ENCODE peak calls at places on chromosome 11, in ten cellular contexts. A is IMR-90; P is gastrocnemius medialis; H is prostate gland; G is CD8-positive, alpha-beta T cell; X is adrenal gland; V is lung; T is fibroblast of lung; Y is transverse colon; U is esophagus squamous epithelium. R is an unnamed sample. For H3K4me1, the result is how much of the 10 kb centered on the place peaks cover.

GRCh38 chr11:71255323-71255722 is 2.9 kb upstream of the SHANK2 start:
- DNase-seq in A (no peak), P (no peak), H (no peak), G (no peak), X (no peak), V (peak), T (no peak), Y (no peak), U (no peak), R (no peak)

GRCh38 chr11:8749202-8749601 is 66.6 kb downstream of the RPL27A start:
- DNase-seq in A (no peak), P (no peak), H (no peak), G (no peak), X (no peak), V (no peak), T (no peak), Y (peak), U (no peak), R (no peak)

GRCh38 chr11:123590296-123590912 is 64.0 kb downstream of the SCN3B start:
- DNase-seq in A (peak), P (peak), H (no peak), G (no peak), X (peak), V (no peak), T (peak), Y (peak), U (no peak), R (no peak)

GRCh38 chr11:17645190-17645970 is 74.0 kb upstream of the MYOD1 start:
- DNase-seq in A (no peak), P (no peak), H (no peak), G (no peak), X (no peak), V (no peak), T (no peak), Y (no peak), U (no peak), R (no peak)

GRCh38 chr11:116605543-116605942 is 167.2 kb downstream of the BUD13 start:
- DNase-seq in A (peak), P (no peak), H (no peak), G (no peak), X (peak), V (no peak), T (peak), Y (peak), U (no peak), R (peak)

GRCh38 chr11:130068986-130069683 is 559 bp upstream of the APLP2 start:
- DNase-seq in A (peak), P (peak), H (peak), G (peak), X (peak), V (peak), T (peak), Y (peak), U (no peak), R (peak)

GRCh38 chr11:3939211-3939610 is 83.7 kb downstream of the STIM1 start:
- DNase-seq in A (peak), P (no peak), H (no peak), G (no peak), X (no peak), V (no peak), T (peak), Y (no peak), U (no peak), R (no peak)

GRCh38 chr11:82308979-82309378 is 424.7 kb downstream of the FAM181B start:
- DNase-seq in A (no peak), P (no peak), H (no peak), G (no peak), X (peak), V (no peak), T (no peak), Y (no peak), U (no peak), R (no peak)

GRCh38 chr11:38530226-38530625 is 1932.2 kb upstream of the RAG2 start:
- DNase-seq in A (no peak), P (no peak), H (no peak), G (no peak), X (no peak), V (no peak), T (peak), Y (no peak), U (no peak), R (no peak)

GRCh38 chr11:62556872-62557631 is 10.4 kb upstream of the AHNAK start:
- DNase-seq in A (peak), P (no peak), H (no peak), G (peak), X (no peak), V (no peak), T (no peak), Y (peak), U (no peak), R (no peak)

GRCh38 chr11:4459470-4459869 is 10.4 kb downstream of the OR52K2 start:
- DNase-seq in A (no peak), P (no peak), H (no peak), G (no peak), X (peak), V (peak), T (no peak), Y (peak), U (no peak), R (no peak)

GRCh38 chr11:34488855-34489557 is 24.6 kb downstream of the ELF5 start:
- DNase-seq in A (no peak), P (no peak), H (no peak), G (no peak), X (no peak), V (no peak), T (no peak), Y (no peak), U (no peak), R (no peak)

GRCh38 chr11:92253945-92254344 is 29.3 kb downstream of the FAT3 start:
- DNase-seq in A (no peak), P (no peak), H (no peak), G (no peak), X (no peak), V (no peak), T (peak), Y (no peak), U (no peak), R (no peak)

GRCh38 chr11:119832536-119832935 is 103.5 kb upstream of the NECTIN1 start:
- DNase-seq in A (peak), P (no peak), H (peak), G (no peak), X (peak), V (no peak), T (peak), Y (peak), U (no peak), R (no peak)

GRCh38 chr11:32870676-32871075 is 21.9 kb upstream of the QSER1 start:
- DNase-seq in A (no peak), P (no peak), H (no peak), G (no peak), X (no peak), V (no peak), T (no peak), Y (no peak), U (no peak), R (no peak)

GRCh38 chr11:103486609-103487008 is 377.4 kb downstream of the DYNC2H1 start:
- DNase-seq in A (peak), P (no peak), H (no peak), G (no peak), X (no peak), V (no peak), T (peak), Y (no peak), U (no peak), R (no peak)

GRCh38 chr11:1853376-1854131 is 670 bp downstream of the LSP1 start:
- DNase-seq in A (no peak), P (peak), H (no peak), G (no peak), X (no peak), V (no peak), T (no peak), Y (no peak), U (no peak), R (no peak)

GRCh38 chr11:45894555-45895247 is 9.2 kb downstream of the MAPK8IP1 start:
- DNase-seq in A (no peak), P (no peak), H (no peak), G (no peak), X (no peak), V (no peak), T (no peak), Y (no peak), U (no peak), R (no peak)

GRCh38 chr11:14454861-14455632 is 44.6 kb downstream of the COPB1 start:
- DNase-seq in A (peak), P (no peak), H (no peak), G (no peak), X (peak), V (no peak), T (no peak), Y (no peak), U (no peak), R (no peak)

GRCh38 chr11:26779466-26779865 is 57.6 kb upstream of the SLC5A12 start:
- DNase-seq in A (no peak), P (no peak), H (no peak), G (no peak), X (no peak), V (no peak), T (no peak), Y (no peak), U (no peak), R (no peak)

GRCh38 chr11:74462009-74462408 is 5.3 kb downstream of the KCNE3 start:
- DNase-seq in A (no peak), P (peak), H (no peak), G (no peak), X (peak), V (peak), T (no peak), Y (peak), U (no peak), R (no peak)

GRCh38 chr11:19866037-19866436 is 153.4 kb downstream of the NAV2 start:
- DNase-seq in A (no peak), P (no peak), H (no peak), G (no peak), X (no peak), V (no peak), T (no peak), Y (no peak), U (no peak), R (no peak)

GRCh38 chr11:61924016-61924360 is 6.6 kb upstream of the RAB3IL1 start:
- DNase-seq in A (no peak), P (no peak), H (no peak), G (no peak), X (no peak), V (no peak), T (no peak), Y (no peak), U (no peak), R (no peak)

GRCh38 chr11:112881461-112881860 is 79.8 kb upstream of the NCAM1 start:
- DNase-seq in A (no peak), P (peak), H (peak), G (no peak), X (peak), V (peak), T (peak), Y (peak), U (peak), R (no peak)

GRCh38 chr11:34068098-34068497 is 16.6 kb downstream of the CAPRIN1 start:
- DNase-seq in A (peak), P (no peak), H (no peak), G (no peak), X (no peak), V (no peak), T (peak), Y (no peak), U (no peak), R (no peak)

GRCh38 chr11:17476317-17477083 is at the start of gene ABCC8:
- DNase-seq in A (no peak), P (no peak), H (no peak), G (no peak), X (no peak), V (no peak), T (no peak), Y (no peak), U (no peak), R (no peak)

GRCh38 chr11:122874991-122875390 is 7.6 kb upstream of the JHY start:
- DNase-seq in A (no peak), P (no peak), H (no peak), G (no peak), X (no peak), V (no peak), T (no peak), Y (no peak), U (no peak), R (no peak)

GRCh38 chr11:114079406-114080072 is 20.0 kb downstream of the ZBTB16 start:
- DNase-seq in A (no peak), P (no peak), H (no peak), G (no peak), X (no peak), V (no peak), T (no peak), Y (no peak), U (no peak), R (no peak)

GRCh38 chr11:16613401-16614381 is 124.8 kb upstream of the C11orf58 start:
- DNase-seq in A (peak), P (peak), H (peak), G (peak), X (peak), V (peak), T (peak), Y (peak), U (no peak), R (no peak)

GRCh38 chr11:113571531-113571930 is 96.3 kb upstream of the DRD2 start:
- DNase-seq in A (no peak), P (no peak), H (no peak), G (no peak), X (no peak), V (no peak), T (no peak), Y (no peak), U (no peak), R (no peak)

GRCh38 chr11:120780239-120780638 is 243.7 kb upstream of the TBCEL start:
- DNase-seq in A (peak), P (no peak), H (no peak), G (no peak), X (no peak), V (no peak), T (peak), Y (no peak), U (no peak), R (no peak)

GRCh38 chr11:17810736-17811135 is 76.2 kb downstream of the KCNC1 start:
- DNase-seq in A (peak), P (no peak), H (no peak), G (no peak), X (peak), V (no peak), T (peak), Y (no peak), U (no peak), R (no peak)

GRCh38 chr11:92846542-92847125 is 122.8 kb upstream of the MTNR1B start:
- DNase-seq in A (peak), P (no peak), H (no peak), G (no peak), X (no peak), V (no peak), T (peak), Y (peak), U (no peak), R (no peak)

GRCh38 chr11:932435-932834 is 6.8 kb downstream of the AP2A2 start:
- DNase-seq in A (no peak), P (no peak), H (no peak), G (no peak), X (no peak), V (no peak), T (no peak), Y (no peak), U (no peak), R (no peak)

GRCh38 chr11:61777234-61778090 is 14.9 kb downstream of the TMEM258 start:
- DNase-seq in A (no peak), P (peak), H (no peak), G (peak), X (peak), V (no peak), T (peak), Y (peak), U (no peak), R (no peak)

DNA sequence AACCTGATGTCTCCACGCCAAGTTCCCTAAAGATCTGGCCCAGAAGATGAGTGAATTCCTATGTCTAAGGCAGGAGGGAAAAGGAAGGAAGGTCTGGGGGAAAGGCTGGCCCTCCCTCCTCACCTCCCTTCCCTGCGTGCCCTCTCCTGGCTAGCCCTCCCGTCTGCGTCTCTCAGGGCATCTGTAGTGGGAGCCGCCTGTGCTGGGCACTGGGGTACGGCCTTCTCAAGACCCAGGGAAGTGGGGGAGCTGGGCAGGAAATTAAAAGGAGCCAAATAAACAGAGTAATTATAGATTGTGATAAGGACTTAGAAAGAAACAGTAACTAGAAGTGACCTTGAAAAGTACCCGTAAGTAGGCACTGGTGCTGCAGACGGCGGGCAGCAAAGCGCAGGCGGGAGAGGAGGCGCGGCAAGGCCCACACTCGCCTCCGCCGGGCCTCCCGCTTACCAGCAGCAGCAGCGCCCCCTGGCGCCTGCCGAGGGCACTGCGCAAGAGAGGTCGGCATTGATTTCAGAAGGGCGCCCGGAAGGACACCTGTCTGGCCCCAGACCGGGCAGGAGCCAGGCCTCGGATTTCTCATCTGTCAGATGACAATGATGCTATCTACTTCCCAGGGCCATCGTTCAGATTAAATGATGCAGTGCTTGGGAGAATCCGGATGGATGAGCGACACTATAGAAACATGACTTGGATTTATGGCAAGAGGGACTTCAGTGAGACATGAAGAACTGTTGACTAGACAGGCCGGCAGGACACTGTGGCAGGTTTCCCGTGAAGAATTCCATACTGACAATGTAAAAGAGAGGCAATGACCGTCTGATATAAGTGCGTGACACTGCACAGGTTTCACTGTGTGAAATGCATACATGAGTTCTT is 7.3 kb downstream of the KCNJ1 start:
- DNase-seq in A (peak), P (peak), H (peak), G (peak), X (peak), V (peak), T (peak), Y (peak), U (peak), R (no peak)
- TF ChIP-seq CTCF in A (peak), P (no peak), H (peak), G (peak), X (peak), V (peak), T (peak), Y (peak), U (peak), R (peak)

GRCh38 chr11:68345776-68346728 is 33.7 kb downstream of the LRP5 start:
- DNase-seq in A (no peak), P (peak), H (no peak), G (no peak), X (peak), V (no peak), T (no peak), Y (no peak), U (no peak), R (no peak)

GRCh38 chr11:68341557-68342458 is 29.4 kb downstream of the LRP5 start:
- DNase-seq in A (no peak), P (no peak), H (no peak), G (no peak), X (no peak), V (no peak), T (no peak), Y (no peak), U (no peak), R (no peak)

GRCh38 chr11:68340784-68341556 is 28.6 kb downstream of the LRP5 start:
- DNase-seq in A (no peak), P (no peak), H (no peak), G (no peak), X (no peak), V (no peak), T (no peak), Y (no peak), U (no peak), R (no peak)

GRCh38 chr11:68342459-68343158 is 30.2 kb downstream of the LRP5 start:
- DNase-seq in A (no peak), P (no peak), H (peak), G (no peak), X (no peak), V (peak), T (peak), Y (no peak), U (no peak), R (no peak)

DNA sequence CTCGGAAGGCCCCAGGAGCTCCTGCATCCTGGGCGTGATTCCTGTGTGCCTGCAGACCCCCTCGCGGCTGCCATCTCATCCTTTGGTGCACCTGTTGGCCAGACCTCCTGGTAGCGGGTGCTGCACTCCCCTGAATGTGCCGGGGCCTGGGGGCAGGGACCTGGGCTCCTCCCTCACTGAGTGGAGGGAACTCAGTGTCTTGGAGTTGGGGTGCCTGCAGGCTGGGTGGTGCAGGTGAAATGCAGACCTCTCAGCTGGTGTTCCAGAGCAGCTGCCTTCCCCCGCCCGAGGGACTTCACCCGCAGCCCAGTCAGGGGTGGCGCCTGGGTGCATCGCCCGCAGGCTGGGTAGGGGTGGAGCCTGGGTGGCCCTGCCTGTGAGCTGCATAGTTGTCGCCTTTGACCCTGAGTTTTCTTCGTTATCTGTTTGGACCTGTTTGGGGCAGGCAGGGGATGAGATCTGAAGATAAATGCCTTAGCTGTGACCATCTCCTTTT is 31.4 kb downstream of the LRP5 start:
- DNase-seq in A (no peak), P (no peak), H (no peak), G (no peak), X (peak), V (no peak), T (no peak), Y (peak), U (no peak), R (no peak)
- H3K27ac ChIP-seq in A (no peak), P (no peak), H (peak), G (no peak), X (peak), V (no peak), T (no peak), Y (no peak), U (peak), R (no peak)

DNA sequence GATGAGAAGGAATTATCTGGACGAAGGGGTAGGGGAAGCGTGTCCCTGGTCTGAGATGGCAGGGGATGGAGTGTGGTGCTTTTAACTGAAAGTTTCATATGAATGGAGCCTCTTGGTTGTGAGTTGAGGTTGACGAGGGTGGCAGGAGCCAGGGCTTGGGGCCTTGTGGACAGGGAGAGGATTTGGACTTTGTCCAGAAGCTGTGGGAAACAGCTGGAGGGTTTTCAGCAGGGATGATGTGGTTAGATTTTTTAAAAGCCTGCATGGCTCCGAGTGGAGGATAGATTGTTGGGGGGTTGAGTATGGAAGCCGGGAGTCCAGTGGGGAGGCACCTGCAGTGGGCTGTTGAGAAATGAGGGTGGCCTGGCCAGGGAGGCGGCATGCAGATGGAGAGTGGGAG is 24.8 kb downstream of the MYO7A start:
- DNase-seq in A (peak), P (no peak), H (no peak), G (no peak), X (no peak), V (no peak), T (peak), Y (no peak), U (no peak), R (no peak)
- H3K4me1 ChIP-seq in A (under half), P (under half), H (under half), G (under half), X (under half), V (under half), T (under half), Y (under half), U (under half), R (under half)

GRCh38 chr11:43632171-43632570 is 48.4 kb upstream of the HSD17B12 start:
- DNase-seq in A (peak), P (no peak), H (no peak), G (no peak), X (no peak), V (no peak), T (peak), Y (no peak), U (no peak), R (no peak)
- TF ChIP-seq CTCF in A (no peak), P (no peak), H (no peak), G (no peak), X (no peak), V (no peak), T (no peak), Y (no peak), U (no peak), R (no peak)

DNA sequence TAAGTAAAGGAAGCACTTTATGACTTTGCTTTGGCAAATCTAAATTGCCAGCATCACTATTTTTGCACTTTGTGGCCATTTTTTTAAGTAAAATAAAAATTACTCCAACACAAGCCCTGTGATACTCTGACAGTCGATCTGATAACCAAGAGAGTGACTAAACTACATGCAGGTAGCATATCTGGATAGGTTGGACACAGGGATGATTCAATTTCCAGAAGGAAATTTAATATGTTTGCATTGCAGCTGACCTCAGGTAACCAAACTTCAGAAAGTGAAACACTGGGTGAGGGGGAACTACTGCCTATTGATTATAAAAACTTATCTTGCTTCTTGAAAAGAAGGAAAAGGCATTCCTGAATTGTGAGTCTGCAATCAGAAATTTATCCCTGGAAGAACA is 13.9 kb downstream of the OR5B3 start:
- DNase-seq in A (peak), P (no peak), H (no peak), G (no peak), X (no peak), V (no peak), T (peak), Y (no peak), U (no peak), R (no peak)
- H3K27ac ChIP-seq in A (peak), P (no peak), H (no peak), G (no peak), X (no peak), V (no peak), T (peak), Y (no peak), U (no peak), R (no peak)

R was measured in keratinocyte.